ENCODE peak calls at places on chromosomes 5 and 9, in six cellular contexts. O is Panc1, S is left ventricle myocardium inferior, D is ovary, G is neural progenitor cell, E is breast epithelium. F is an unnamed sample. For H3K4me1, the result is how much of the 10 kb centered on the place peaks cover.

GRCh38 chr5:141958773-141959172 is 771 bp upstream of the PCDH12 start:
- DNase-seq in O (no peak), S (no peak), D (no peak), G (no peak), E (no peak), F (no peak)

GRCh38 chr5:176542135-176542595 is 5.0 kb upstream of the RNF44 start:
- DNase-seq in O (no peak), S (peak), D (peak), G (no peak), E (no peak), F (peak)

GRCh38 chr5:111069839-111070238 is 1.7 kb upstream of the TSLP start:
- DNase-seq in O (no peak), S (no peak), D (no peak), G (no peak), E (no peak), F (no peak)

GRCh38 chr5:71924980-71925379 is 182.3 kb upstream of the MAP1B start:
- DNase-seq in O (peak), S (no peak), D (no peak), G (no peak), E (no peak), F (no peak)

GRCh38 chr5:163696270-163696887 is 191.0 kb downstream of the MAT2B start:
- DNase-seq in O (peak), S (no peak), D (no peak), G (peak), E (no peak), F (peak)

GRCh38 chr9:80650964-80651555 is 1038.3 kb downstream of the TLE1 start:
- DNase-seq in O (no peak), S (no peak), D (no peak), G (no peak), E (no peak), F (no peak)

GRCh38 chr5:29380029-29380428 is 1813.5 kb upstream of the CDH6 start:
- DNase-seq in O (no peak), S (no peak), D (no peak), G (no peak), E (no peak), F (no peak)

GRCh38 chr9:26502311-26502710 is 390.3 kb downstream of the CAAP1 start:
- DNase-seq in O (no peak), S (no peak), D (no peak), G (peak), E (no peak), F (peak)

GRCh38 chr9:35826071-35826701 is 2.3 kb downstream of the FAM221B start:
- DNase-seq in O (peak), S (no peak), D (no peak), G (peak), E (no peak), F (peak)

GRCh38 chr5:36875051-36875788 is 1.3 kb upstream of the NIPBL start:
- DNase-seq in O (no peak), S (peak), D (peak), G (peak), E (peak), F (peak)

DNA sequence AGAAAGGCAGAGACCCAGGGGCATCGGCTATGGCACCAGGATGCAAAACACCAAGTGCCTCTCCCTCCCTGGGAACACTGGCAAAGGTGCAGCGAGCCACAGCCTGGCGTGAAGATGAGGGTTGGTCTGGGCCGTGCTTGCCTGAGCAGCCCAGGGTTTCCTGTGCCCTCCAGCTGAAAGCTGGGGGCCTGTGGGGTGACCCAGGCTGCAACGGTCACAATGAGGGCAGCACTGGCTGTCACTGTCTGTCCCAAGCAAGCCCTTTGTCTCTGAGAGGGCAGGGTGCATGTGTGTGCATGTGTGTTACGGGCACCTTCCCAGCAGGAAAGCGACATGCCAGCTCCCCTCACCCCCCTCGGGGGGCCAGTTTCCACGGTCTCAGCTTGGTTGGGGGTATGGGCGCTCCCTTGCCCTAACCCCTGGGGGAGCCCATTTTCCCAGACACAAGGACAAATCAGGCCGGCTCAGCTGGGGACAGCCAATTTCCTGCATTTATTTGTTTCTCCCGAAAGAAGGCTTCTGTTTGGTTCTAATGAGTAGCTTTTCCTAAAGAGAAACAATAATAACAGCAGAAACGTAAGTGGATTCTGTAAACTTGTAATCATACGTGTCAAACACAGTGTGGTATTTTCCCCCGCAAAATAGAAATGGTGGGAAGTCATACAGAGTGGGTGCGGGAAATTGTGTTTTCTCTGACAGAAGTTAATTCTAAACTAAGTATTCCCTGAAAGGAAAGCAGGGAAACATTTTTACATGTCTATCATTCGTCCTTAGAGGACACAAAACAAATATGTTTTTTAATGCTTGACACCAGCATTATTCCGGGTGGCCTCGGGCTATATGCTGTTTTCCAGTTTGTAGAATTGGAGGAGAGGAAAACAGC is 21.3 kb downstream of the MRPL36 start:
- DNase-seq in O (no peak), S (no peak), D (no peak), G (no peak), E (no peak), F (no peak)
- H3K4me3 ChIP-seq in O (no peak), S (no peak), D (no peak), G (no peak), E (no peak), F (no peak)

DNA sequence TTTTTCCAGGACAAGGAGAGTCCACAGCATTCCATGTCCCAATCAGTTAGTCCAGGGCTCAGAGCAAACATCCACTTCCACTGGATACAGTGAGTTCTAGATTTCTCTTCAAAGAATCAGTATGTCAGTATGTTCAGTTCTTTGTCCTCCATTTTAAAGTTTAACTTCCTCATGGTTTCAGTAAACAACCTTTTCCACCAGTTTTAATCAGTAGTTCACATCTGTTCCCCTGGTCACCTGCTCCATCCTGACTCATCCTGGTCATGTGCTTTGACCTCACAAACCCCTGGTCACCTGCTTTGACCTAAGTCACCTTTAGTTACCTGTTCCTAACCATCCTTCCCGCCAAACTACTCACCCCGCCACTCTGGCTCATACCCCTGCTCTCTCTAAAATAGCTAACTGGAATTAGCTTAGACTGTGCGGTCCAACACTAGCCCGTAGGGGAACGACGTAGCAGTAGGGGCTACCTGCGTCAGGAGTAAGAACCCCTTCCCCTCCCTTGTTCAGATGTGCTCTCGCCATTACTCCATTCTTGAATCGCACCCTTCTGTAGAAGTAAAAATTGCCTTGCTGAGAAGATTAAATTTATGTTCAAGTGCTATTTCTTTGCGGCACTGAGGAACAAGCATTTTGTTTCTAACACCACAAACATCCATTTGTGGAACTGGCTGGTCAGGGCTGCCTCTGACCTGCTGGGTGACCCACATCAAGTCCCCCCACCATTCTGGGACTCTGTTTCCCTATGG is 5.5 kb downstream of the ENG start:
- DNase-seq in O (no peak), S (no peak), D (no peak), G (no peak), E (no peak), F (no peak)
- H3K4me1 ChIP-seq in O (under half), S (half or more), D (under half), G (under half), E (under half), F (under half)

DNA sequence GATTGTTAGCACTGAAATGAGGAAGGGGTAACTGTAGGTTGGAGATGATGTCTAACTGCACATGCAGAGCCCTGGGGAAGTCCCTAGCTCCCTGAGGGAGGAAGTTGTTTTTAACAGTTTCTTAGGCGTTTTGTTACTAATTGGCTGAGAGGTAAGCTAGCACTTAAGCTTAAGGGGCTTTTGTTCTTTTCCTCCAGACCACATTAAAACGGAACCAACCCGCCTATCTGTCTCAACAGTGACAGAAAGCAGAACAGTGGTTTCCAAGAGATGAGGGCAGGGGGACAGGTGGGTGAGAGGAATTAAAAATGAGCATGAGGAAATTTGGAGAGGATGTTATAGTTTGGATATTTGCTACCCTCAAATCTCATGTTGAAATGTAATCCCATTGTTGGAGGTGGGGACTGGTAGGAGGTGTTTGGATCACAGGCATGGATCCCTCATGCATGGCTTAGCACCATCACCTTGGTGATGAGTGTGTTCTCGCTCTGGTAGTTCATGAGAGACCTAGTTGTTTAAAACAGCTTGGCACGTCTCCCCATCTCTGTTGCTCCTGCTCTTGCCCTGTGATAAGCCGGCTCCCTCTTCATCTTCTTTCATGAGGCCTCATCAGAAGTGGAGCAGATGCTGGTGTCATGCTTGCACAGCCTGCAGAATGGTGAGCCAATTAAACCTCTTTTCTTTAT is 38.9 kb downstream of the LYRM7 start:
- DNase-seq in O (no peak), S (no peak), D (no peak), G (peak), E (no peak), F (no peak)
- H3K4me3 ChIP-seq in O (no peak), S (no peak), D (no peak), G (no peak), E (no peak), F (no peak)

DNA sequence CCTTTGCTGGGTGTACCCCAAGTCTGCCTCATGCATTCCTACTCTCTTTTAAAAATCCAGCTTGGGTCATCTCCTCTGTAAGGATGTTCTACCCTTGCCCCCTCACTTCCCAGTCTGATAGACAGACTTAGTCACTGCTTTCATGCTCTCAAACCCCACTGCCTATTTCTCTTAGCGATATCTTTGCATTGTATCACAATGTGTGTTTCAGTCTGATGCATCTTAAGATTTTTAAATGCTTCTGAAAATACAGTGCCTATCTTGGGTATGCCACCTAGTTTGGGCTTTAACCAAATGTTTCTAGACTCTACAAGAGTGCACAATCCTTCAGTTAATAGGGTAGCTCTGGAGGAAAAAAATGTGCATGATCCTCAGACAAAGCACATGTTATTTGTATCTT is 97.8 kb downstream of the SNX18 start:
- DNase-seq in O (no peak), S (no peak), D (no peak), G (no peak), E (no peak), F (no peak)
- H3K4me1 ChIP-seq in O (under half), S (under half), D (under half), G (under half), E (under half), F (under half)

F was measured in HAP-1.